ENCODE peak calls at places on chromosomes 5 and 9, in nine cellular contexts. W is fibroblast of mammary gland; C is Caco-2; H is activated CD8-positive, alpha-beta memory T cell treated with anti-CD3 and anti-CD28 coated beads for 4 hours; Z is nucleus accumbens; Q is AG09309; A is Calu3; J is anterior cingulate cortex; Y is heart left ventricle. V is an unnamed sample.

GRCh38 chr9:93808115-93809029 is 146.8 kb downstream of the BARX1 start:
- DNase-seq in W (no peak), C (no peak), H (no peak), Z (no peak), Q (no peak), A (no peak), J (no peak), Y (no peak), V (no peak)

GRCh38 chr9:20838218-20838617 is 154.2 kb downstream of the FOCAD start:
- DNase-seq in W (peak; percentile 37), C (no peak), H (no peak), Z (no peak), Q (peak; percentile 13), A (no peak), J (no peak), Y (no peak), V (peak; percentile 33)

GRCh38 chr5:26894719-26895263 is 143.6 kb downstream of the CDH9 start:
- DNase-seq in W (no peak), C (no peak), H (no peak), Z (no peak), Q (no peak), A (no peak), J (no peak), Y (no peak), V (no peak)

GRCh38 chr9:36870960-36871359 is 163.1 kb downstream of the PAX5 start:
- DNase-seq in W (no peak), C (no peak), H (no peak), Z (no peak), Q (no peak), A (no peak), J (no peak), Y (no peak), V (no peak)

GRCh38 chr9:130370226-130370625 is 74.5 kb upstream of the ASS1 start:
- DNase-seq in W (no peak), C (no peak), H (no peak), Z (no peak), Q (no peak), A (no peak), J (no peak), Y (no peak), V (no peak)

GRCh38 chr9:104810421-104811339 is 46.8 kb downstream of the NIPSNAP3B start:
- DNase-seq in W (peak; percentile 55), C (no peak), H (no peak), Z (no peak), Q (no peak), A (peak; percentile 35), J (no peak), Y (peak; percentile 18), V (peak; percentile 95)

GRCh38 chr5:87081511-87082372 is 185.9 kb upstream of the RASA1 start:
- DNase-seq in W (no peak), C (no peak), H (no peak), Z (no peak), Q (no peak), A (no peak), J (no peak), Y (no peak), V (no peak)

GRCh38 chr5:4191024-4191423 is 595.4 kb downstream of the IRX1 start:
- DNase-seq in W (no peak), C (no peak), H (no peak), Z (no peak), Q (no peak), A (no peak), J (no peak), Y (no peak), V (no peak)

GRCh38 chr5:176388003-176388340 is 426 bp downstream of the NOP16 start:
- DNase-seq in W (peak; percentile 19), C (peak; percentile 63), H (no peak), Z (no peak), Q (no peak), A (no peak), J (no peak), Y (no peak), V (no peak)

GRCh38 chr5:10124287-10124686 is 125.4 kb downstream of the ATPSCKMT start:
- DNase-seq in W (no peak), C (no peak), H (no peak), Z (peak; percentile 88), Q (no peak), A (no peak), J (peak; percentile 88), Y (peak; percentile 39), V (no peak)

GRCh38 chr5:370311-370958 is 48.9 kb downstream of the AHRR start:
- DNase-seq in W (no peak), C (no peak), H (no peak), Z (no peak), Q (no peak), A (no peak), J (no peak), Y (no peak), V (no peak)

GRCh38 chr5:34415559-34416198 is 240.4 kb upstream of the RAI14 start:
- DNase-seq in W (peak; percentile 38), C (no peak), H (no peak), Z (no peak), Q (no peak), A (no peak), J (no peak), Y (no peak), V (no peak)

GRCh38 chr9:20630241-20630943 is 8.1 kb upstream of the MLLT3 start:
- DNase-seq in W (no peak), C (no peak), H (no peak), Z (no peak), Q (no peak), A (no peak), J (no peak), Y (no peak), V (no peak)

GRCh38 chr5:138230261-138230660 is 17.1 kb upstream of the CDC23 start:
- DNase-seq in W (peak; percentile 47), C (no peak), H (no peak), Z (no peak), Q (peak; percentile 33), A (no peak), J (no peak), Y (peak; percentile 52), V (no peak)

GRCh38 chr5:141420855-141421488 is at the start of gene PCDHGA11:
- DNase-seq in W (peak; percentile 80), C (no peak), H (no peak), Z (no peak), Q (no peak), A (no peak), J (no peak), Y (no peak), V (no peak)

GRCh38 chr9:4073371-4073770 is 226.5 kb downstream of the GLIS3 start:
- DNase-seq in W (no peak), C (peak; percentile 30), H (no peak), Z (no peak), Q (no peak), A (peak; percentile 6), J (no peak), Y (no peak), V (no peak)

GRCh38 chr5:56838409-56839039 is 23.2 kb downstream of the MAP3K1 start:
- DNase-seq in W (peak; percentile 78), C (peak; percentile 39), H (no peak), Z (no peak), Q (peak; percentile 39), A (no peak), J (no peak), Y (no peak), V (peak; percentile 64)

GRCh38 chr9:121637441-121638222 is 13.8 kb upstream of the DAB2IP start:
- DNase-seq in W (peak; percentile 46), C (no peak), H (no peak), Z (peak; percentile 79), Q (no peak), A (no peak), J (peak; percentile 74), Y (no peak), V (no peak)

GRCh38 chr9:129027685-129028191 is 393 bp downstream of the SH3GLB2 start:
- DNase-seq in W (no peak), C (no peak), H (no peak), Z (peak; percentile 82), Q (no peak), A (peak; percentile 49), J (no peak), Y (peak; percentile 27), V (no peak)

GRCh38 chr5:102937916-102938315 is 182.0 kb downstream of the GIN1 start:
- DNase-seq in W (no peak), C (no peak), H (no peak), Z (no peak), Q (no peak), A (no peak), J (no peak), Y (no peak), V (no peak)

GRCh38 chr5:120252839-120253238 is 211.3 kb upstream of the PRR16 start:
- DNase-seq in W (peak; percentile 67), C (no peak), H (no peak), Z (no peak), Q (no peak), A (no peak), J (no peak), Y (no peak), V (no peak)

GRCh38 chr5:179368016-179368805 is 22.9 kb upstream of the ADAMTS2 start:
- DNase-seq in W (no peak), C (no peak), H (no peak), Z (no peak), Q (no peak), A (no peak), J (no peak), Y (no peak), V (no peak)

GRCh38 chr5:5014836-5015235 is 125.3 kb upstream of the ADAMTS16 start:
- DNase-seq in W (peak; percentile 68), C (no peak), H (no peak), Z (no peak), Q (peak; percentile 79), A (no peak), J (no peak), Y (no peak), V (peak; percentile 60)

GRCh38 chr5:135208555-135209494 is 174.8 kb upstream of the PITX1 start:
- DNase-seq in W (peak; percentile 95), C (no peak), H (no peak), Z (no peak), Q (peak; percentile 87), A (peak; percentile 68), J (no peak), Y (no peak), V (no peak)

GRCh38 chr5:124285733-124286132 is 460.7 kb downstream of the ZNF608 start:
- DNase-seq in W (no peak), C (no peak), H (no peak), Z (no peak), Q (no peak), A (no peak), J (no peak), Y (no peak), V (no peak)